ENCODE peak calls at places on chromosomes 13 and 19, in four cellular contexts. D is upper lobe of right lung, J is T-cell, T is HTR-8/SVneo. W is an unnamed sample.

GRCh38 chr13:21402586-21403307 is 56.4 kb downstream of the ZDHHC20 start:
- DNase-seq in D (no peak), J (no peak), T (no peak), W (no peak)

GRCh38 chr19:11321206-11322126 is 18.0 kb downstream of the RAB3D start:
- DNase-seq in D (no peak), J (no peak), T (no peak), W (no peak)

GRCh38 chr19:54262066-54262465 is 5.0 kb upstream of the LILRB5 start:
- DNase-seq in D (peak; percentile 59), J (no peak), T (no peak), W (no peak)

GRCh38 chr19:46115396-46116109 is 8.9 kb downstream of the IGFL3 start:
- DNase-seq in D (no peak), J (no peak), T (peak; percentile 77), W (no peak)

GRCh38 chr19:12825259-12826131 is 8.9 kb downstream of the RTBDN start:
- DNase-seq in D (no peak), J (no peak), T (no peak), W (no peak)

GRCh38 chr13:73708393-73708985 is 425.7 kb downstream of the KLF12 start:
- DNase-seq in D (no peak), J (peak; percentile 56), T (peak; percentile 23), W (peak; percentile 39)

GRCh38 chr13:97307882-97308624 is 85.9 kb downstream of the MBNL2 start:
- DNase-seq in D (no peak), J (no peak), T (peak; percentile 32), W (no peak)

GRCh38 chr19:5090780-5091575 is 122.1 kb downstream of the KDM4B start:
- DNase-seq in D (no peak), J (no peak), T (no peak), W (no peak)

GRCh38 chr19:15758379-15758778 is 20.6 kb downstream of the OR10H3 start:
- DNase-seq in D (no peak), J (no peak), T (no peak), W (no peak)

GRCh38 chr19:11092181-11092538 is 2.9 kb downstream of the LDLR start:
- DNase-seq in D (no peak), J (peak; percentile 28), T (no peak), W (peak; percentile 46)

GRCh38 chr19:30545752-30546151 is 173.6 kb downstream of the ZNF536 start:
- DNase-seq in D (no peak), J (no peak), T (no peak), W (no peak)

GRCh38 chr19:51719251-51719901 is 4.4 kb downstream of the HAS1 start:
- DNase-seq in D (no peak), J (no peak), T (no peak), W (no peak)

GRCh38 chr13:45353895-45354294 is 12.9 kb upstream of the TPT1 start:
- DNase-seq in D (no peak), J (no peak), T (no peak), W (no peak)

GRCh38 chr19:39924952-39925351 is 9.5 kb downstream of the FCGBP start:
- DNase-seq in D (no peak), J (no peak), T (no peak), W (no peak)

GRCh38 chr13:95117092-95117491 is 184.2 kb downstream of the ABCC4 start:
- DNase-seq in D (no peak), J (no peak), T (no peak), W (no peak)

GRCh38 chr13:111503905-111504695 is 183.7 kb downstream of the TEX29 start:
- DNase-seq in D (no peak), J (no peak), T (no peak), W (no peak)

GRCh38 chr13:26378116-26378515 is 124.2 kb downstream of the CDK8 start:
- DNase-seq in D (no peak), J (no peak), T (no peak), W (no peak)

GRCh38 chr19:1063030-1063908 is 3.7 kb upstream of the ARHGAP45 start:
- DNase-seq in D (peak; percentile 74), J (peak; percentile 61), T (no peak), W (peak; percentile 67)

GRCh38 chr13:84672616-84673015 is 790.3 kb upstream of the SLITRK1 start:
- DNase-seq in D (no peak), J (no peak), T (no peak), W (no peak)

GRCh38 chr19:40403262-40403984 is 9.8 kb downstream of the PRX start:
- DNase-seq in D (peak; percentile 96), J (peak; percentile 66), T (peak; percentile 94), W (peak; percentile 69)

GRCh38 chr19:21604941-21605548 is 99.6 kb downstream of the ZNF429 start:
- DNase-seq in D (no peak), J (no peak), T (no peak), W (no peak)

GRCh38 chr19:311813-312261 is 20.6 kb upstream of the PLPP2 start:
- DNase-seq in D (peak; percentile 66), J (no peak), T (no peak), W (no peak)

GRCh38 chr13:112904436-112904960 is 64.5 kb upstream of the MCF2L start:
- DNase-seq in D (no peak), J (no peak), T (no peak), W (no peak)

GRCh38 chr13:69579351-69579750 is 528.3 kb upstream of the ATXN8OS start:
- DNase-seq in D (no peak), J (no peak), T (no peak), W (no peak)

GRCh38 chr19:55156202-55157063 is 1.1 kb downstream of the TNNI3 start:
- DNase-seq in D (peak; percentile 79), J (no peak), T (no peak), W (no peak)

GRCh38 chr19:30379841-30380610 is 7.8 kb downstream of the ZNF536 start:
- DNase-seq in D (no peak), J (no peak), T (no peak), W (no peak)

GRCh38 chr19:39166571-39167391 is 30.0 kb upstream of the NCCRP1 start:
- DNase-seq in D (peak; percentile 95), J (no peak), T (no peak), W (no peak)

GRCh38 chr19:719081-719512 is 10.4 kb downstream of the PALM start:
- DNase-seq in D (no peak), J (no peak), T (no peak), W (no peak)

GRCh38 chr19:6739884-6740588 is 556 bp downstream of the TRIP10 start:
- DNase-seq in D (peak; percentile 70), J (no peak), T (no peak), W (no peak)

GRCh38 chr13:113758651-113759524 is at the start of gene TMEM255B:
- DNase-seq in D (peak; percentile 94), J (peak; percentile 48), T (peak; percentile 75), W (peak; percentile 54)

GRCh38 chr19:7670150-7670784 is 1.4 kb downstream of the RETN start:
- DNase-seq in D (peak; percentile 84), J (no peak), T (no peak), W (no peak)

GRCh38 chr19:4467835-4468234 is 4.3 kb upstream of the HDGFL2 start:
- DNase-seq in D (no peak), J (no peak), T (no peak), W (no peak)

GRCh38 chr13:42821437-42821836 is 40.1 kb downstream of the FAM216B start:
- DNase-seq in D (no peak), J (no peak), T (no peak), W (no peak)

GRCh38 chr19:16374436-16374835 is 49.8 kb downstream of the KLF2 start:
- DNase-seq in D (no peak), J (no peak), T (no peak), W (no peak)